ENCODE peak calls at places on chromosomes 12 and 14, in six cellular contexts. V is uterus, A is colonic mucosa, Z is tibial artery, E is endodermal cell, Y is upper lobe of right lung. S is an unnamed sample.

GRCh38 chr12:15050664-15051063 is 77.8 kb downstream of the PDE6H start:
- DNase-seq in E (no peak), Y (no peak), A (no peak), Z (no peak), V (peak; percentile 64), S (peak; percentile 20)

GRCh38 chr14:54387328-54387727 is 9.5 kb upstream of the CDKN3 start:
- DNase-seq in Y (no peak), V (no peak), Z (no peak), A (no peak), E (no peak), S (no peak)

GRCh38 chr12:119695034-119695433 is 27.1 kb downstream of the PRKAB1 start:
- DNase-seq in E (peak; percentile 77), Z (no peak), V (no peak), A (no peak), Y (no peak), S (no peak)

GRCh38 chr14:56659361-56659760 is 79.8 kb downstream of the TMEM260 start:
- DNase-seq in V (no peak), E (peak; percentile 91), A (no peak), Z (no peak), Y (no peak), S (no peak)

GRCh38 chr12:132593938-132594358 is 16.4 kb downstream of the LRCOL1 start:
- DNase-seq in E (peak; percentile 94), Y (peak; percentile 92), V (peak; percentile 88), Z (peak; percentile 47), A (peak; percentile 96), S (peak; percentile 86)

GRCh38 chr14:24429395-24430142 is at the start of the genes CBLN3 and KHNYN:
- DNase-seq in V (peak; percentile 94), A (peak; percentile 93), Y (peak; percentile 95), E (peak; percentile 94), Z (peak; percentile 91), S (peak; percentile 75)

GRCh38 chr12:48180424-48180823 is 3.0 kb upstream of the CCDC184 start:
- DNase-seq in Z (no peak), A (no peak), E (no peak), V (no peak), Y (no peak), S (no peak)

GRCh38 chr12:88518863-88519403 is 61.3 kb downstream of the KITLG start:
- DNase-seq in A (no peak), Z (peak; percentile 33), E (no peak), V (no peak), Y (no peak), S (no peak)

GRCh38 chr14:76867536-76868452 is 41.6 kb downstream of the LRRC74A start:
- DNase-seq in Z (no peak), A (no peak), Y (peak; percentile 81), E (no peak), V (no peak), S (no peak)

GRCh38 chr14:74545386-74545785 is 51.8 kb downstream of the ISCA2 start:
- DNase-seq in A (no peak), Y (no peak), V (no peak), E (no peak), Z (no peak), S (no peak)

GRCh38 chr12:72191761-72192160 is 80.4 kb upstream of the TRHDE start:
- DNase-seq in Z (no peak), Y (no peak), V (no peak), E (no peak), A (no peak), S (no peak)

GRCh38 chr14:105836160-105836559 is 309.8 kb downstream of the TMEM121 start:
- DNase-seq in A (no peak), V (no peak), Y (no peak), Z (no peak), E (no peak), S (no peak)

GRCh38 chr12:57745485-57745881 is 644 bp downstream of the TSPAN31 start:
- DNase-seq in E (peak; percentile 71), Y (no peak), Z (no peak), V (no peak), A (no peak), S (no peak)

GRCh38 chr14:97539884-97540283 is 742.7 kb downstream of the VRK1 start:
- DNase-seq in A (no peak), Z (no peak), E (peak; percentile 7), Y (no peak), V (no peak), S (peak; percentile 25)

GRCh38 chr14:42814817-42815216 is 1208.1 kb downstream of the LRFN5 start:
- DNase-seq in E (no peak), Z (no peak), V (no peak), A (no peak), Y (no peak), S (no peak)

GRCh38 chr14:30582376-30582775 is 23.4 kb downstream of the G2E3 start:
- DNase-seq in V (no peak), Y (no peak), A (no peak), Z (no peak), E (no peak), S (no peak)

GRCh38 chr12:42474391-42474790 is 115.2 kb downstream of the PRICKLE1 start:
- DNase-seq in Y (no peak), E (no peak), V (no peak), Z (no peak), A (no peak), S (peak; percentile 97)

GRCh38 chr12:93740721-93741120 is 63.5 kb downstream of the CRADD start:
- DNase-seq in Z (no peak), A (no peak), Y (no peak), V (no peak), E (no peak), S (no peak)

GRCh38 chr12:63480186-63480585 is 188.1 kb downstream of the DPY19L2 start:
- DNase-seq in E (no peak), Z (no peak), V (no peak), Y (no peak), A (no peak), S (peak; percentile 17)

GRCh38 chr12:54082402-54082892 is 28.8 kb downstream of the HOXC4 start:
- DNase-seq in Y (no peak), A (peak; percentile 19), E (peak; percentile 79), V (peak; percentile 27), Z (no peak), S (no peak)

GRCh38 chr12:16218934-16219718 is 58.4 kb downstream of the SLC15A5 start:
- DNase-seq in V (no peak), Z (no peak), A (no peak), Y (no peak), E (no peak), S (no peak)

GRCh38 chr14:70317969-70318634 is 41.4 kb downstream of the COX16 start:
- DNase-seq in Z (no peak), Y (no peak), E (peak; percentile 81), V (no peak), A (peak; percentile 44), S (peak; percentile 66)

GRCh38 chr12:3662516-3662915 is 90.4 kb downstream of the CRACR2A start:
- DNase-seq in E (no peak), A (no peak), Y (no peak), Z (no peak), V (no peak), S (peak; percentile 33)

GRCh38 chr12:45774508-45775162 is 45.1 kb downstream of the ARID2 start:
- DNase-seq in Y (no peak), Z (no peak), A (no peak), E (no peak), V (no peak), S (no peak)

GRCh38 chr12:3655331-3655900 is 97.5 kb downstream of the CRACR2A start:
- DNase-seq in A (no peak), V (no peak), Z (no peak), E (peak; percentile 91), Y (no peak), S (peak; percentile 19)

GRCh38 chr12:31651893-31652521 is 7.5 kb upstream of the ETFBKMT start:
- DNase-seq in E (peak; percentile 37), Z (no peak), Y (no peak), V (peak; percentile 29), A (no peak), S (no peak)

GRCh38 chr12:85632390-85632789 is 203.8 kb downstream of the RASSF9 start:
- DNase-seq in E (no peak), A (no peak), Y (no peak), V (no peak), Z (no peak), S (peak; percentile 39)

GRCh38 chr12:122891661-122892525 is 4.0 kb downstream of the VPS37B start:
- DNase-seq in E (peak; percentile 75), Y (no peak), A (peak; percentile 62), V (no peak), Z (no peak), S (peak; percentile 89)

GRCh38 chr14:46951103-46951502 is 299.5 kb upstream of the RPL10L start:
- DNase-seq in A (no peak), Y (no peak), V (no peak), Z (no peak), E (no peak), S (peak; percentile 4)
- TF ChIP-seq CTCF in A (no peak), Y (no peak), V (no peak), Z (no peak), E (peak; percentile 67), S (no peak)

DNA sequence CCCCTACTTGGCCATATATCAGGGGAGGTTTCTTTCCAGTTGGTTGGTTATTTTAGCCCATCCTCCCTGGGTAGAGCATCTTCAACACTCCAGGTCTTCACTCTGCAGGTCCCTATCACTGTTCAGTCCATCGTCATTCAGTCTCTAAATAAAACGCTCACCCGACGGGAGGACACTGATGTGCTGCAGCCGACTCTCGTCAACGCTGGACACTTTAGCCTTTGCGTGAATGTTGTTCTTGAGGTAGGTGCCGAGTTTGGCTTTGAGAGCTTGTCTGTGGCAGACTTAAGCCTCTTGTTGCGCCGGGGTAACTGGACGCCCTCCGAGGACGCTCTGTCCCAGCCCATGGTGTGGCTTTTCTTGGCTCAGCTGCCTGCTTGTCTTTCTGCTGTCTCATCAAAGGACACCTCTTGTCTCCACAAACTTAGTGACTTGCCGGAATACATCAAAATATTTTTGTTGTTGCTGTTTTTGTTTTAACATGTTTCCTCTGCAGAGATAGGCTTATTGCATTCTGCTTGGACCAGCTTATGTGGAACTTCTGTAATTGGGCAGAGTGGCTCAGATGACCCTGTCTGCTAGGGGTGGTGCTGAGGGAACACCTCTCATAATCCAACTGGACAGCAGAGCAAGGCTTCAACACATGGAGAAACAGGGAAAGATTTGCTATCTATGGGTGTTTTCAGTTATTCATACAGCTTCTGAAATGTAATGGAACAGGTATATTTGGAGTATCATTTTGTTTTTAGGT is 26.5 kb downstream of the TCTN1 start:
- DNase-seq in V (no peak), A (no peak), Y (no peak), E (no peak), Z (no peak), S (no peak)
- H3K4me3 ChIP-seq in V (no peak overlapping the region), A (no peak overlapping the region), Y (no peak overlapping the region), E (no peak overlapping the region), Z (no peak overlapping the region), S (no peak overlapping the region)

DNA sequence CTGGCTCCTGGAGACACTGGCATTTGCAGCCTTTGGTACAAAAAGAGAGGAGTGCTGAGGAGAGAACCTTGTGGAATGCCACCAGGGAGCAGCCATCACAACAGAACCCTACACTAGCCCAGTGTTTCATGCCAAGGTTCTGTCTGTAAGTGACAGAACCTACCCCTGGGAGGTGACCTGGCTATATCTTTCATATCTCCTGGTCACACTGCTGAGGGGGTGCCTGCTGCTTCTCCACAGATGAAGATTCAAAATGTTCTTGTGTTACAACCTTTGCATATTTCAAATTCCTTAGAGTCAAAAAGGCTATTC is 12.7 kb upstream of the EIF4B start:
- DNase-seq in Z (no peak), A (no peak), Y (no peak), E (peak; percentile 73), V (no peak), S (no peak)
- H3K27me3 ChIP-seq in Z (peaks cover 5% of the 10 kb centered on the region), A (no peaks in the 10 kb centered on the region), Y (no peaks in the 10 kb centered on the region), E (no peaks in the 10 kb centered on the region), V (no peaks in the 10 kb centered on the region), S (no peaks in the 10 kb centered on the region)

DNA sequence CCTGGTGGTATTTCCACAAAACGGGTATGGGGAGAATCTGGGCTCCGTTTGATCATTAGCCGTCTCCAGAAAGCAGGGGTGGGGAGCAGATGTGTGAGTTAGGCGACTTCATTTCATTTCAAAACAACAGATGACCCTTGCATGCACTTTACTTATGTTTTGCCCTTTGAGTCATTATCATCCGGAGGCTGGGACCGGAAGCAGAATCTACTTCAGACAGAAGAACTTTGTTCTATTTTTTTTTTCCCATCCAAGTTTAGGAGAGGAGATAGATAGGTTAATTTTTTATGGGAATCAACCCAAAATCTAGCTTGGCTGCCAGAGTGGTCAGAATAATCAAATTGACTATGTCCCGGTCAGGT is 31.3 kb upstream of the CMAS start:
- DNase-seq in Z (no peak), E (no peak), Y (no peak), V (no peak), A (no peak), S (no peak)
- TF ChIP-seq CTCF in Z (no peak), E (no peak), Y (no peak), V (no peak), A (no peak), S (no peak)

S was measured in bronchial epithelial cell.